ENCODE peak calls at places on chromosome 20, in six cellular contexts. C is fibroblast of pulmonary artery; U is fibroblast of the aortic adventitia; E is natural killer cell; Z is activated CD8-positive, alpha-beta T cell treated with anti-CD3 and anti-CD28 coated beads for 36 hours; S is foreskin fibroblast. Q is an unnamed sample.

GRCh38 chr20:668050-668449 is 7.6 kb downstream of the SCRT2 start:
- DNase-seq in C (no peak), U (no peak), E (no peak), Z (no peak), S (no peak), Q (no peak)

GRCh38 chr20:4192378-4193048 is 177.2 kb upstream of the RNF24 start:
- DNase-seq in C (peak; percentile 79), U (peak; percentile 21), E (no peak), Z (no peak), S (peak; percentile 23), Q (no peak)

GRCh38 chr20:23826541-23827018 is at the start of gene CST2:
- DNase-seq in C (no peak), U (no peak), E (no peak), Z (no peak), S (peak; percentile 33), Q (no peak)

GRCh38 chr20:47438464-47439381 is 63.0 kb upstream of the NCOA3 start:
- DNase-seq in C (no peak), U (no peak), E (no peak), Z (peak; percentile 13), S (no peak), Q (peak; percentile 59)

GRCh38 chr20:20037960-20038359 is 14.3 kb downstream of the CRNKL1 start:
- DNase-seq in C (peak; percentile 64), U (peak; percentile 51), E (no peak), Z (no peak), S (no peak), Q (no peak)

GRCh38 chr20:5825136-5825719 is 75.0 kb downstream of the SHLD1 start:
- DNase-seq in C (no peak), U (no peak), E (no peak), Z (no peak), S (no peak), Q (no peak)

GRCh38 chr20:39986231-39986904 is 702.7 kb downstream of the MAFB start:
- DNase-seq in C (peak; percentile 12), U (peak; percentile 45), E (no peak), Z (no peak), S (peak; percentile 83), Q (no peak)

GRCh38 chr20:63572788-63573738 is 976 bp downstream of the HELZ2 start:
- DNase-seq in C (no peak), U (no peak), E (no peak), Z (no peak), S (peak; percentile 21), Q (no peak)

GRCh38 chr20:39264506-39265172 is 302.5 kb downstream of the DHX35 start:
- DNase-seq in C (peak; percentile 79), U (peak; percentile 77), E (no peak), Z (peak; percentile 58), S (peak; percentile 77), Q (no peak)

GRCh38 chr20:55774628-55775027 is 230.7 kb downstream of the CBLN4 start:
- DNase-seq in C (no peak), U (no peak), E (no peak), Z (no peak), S (no peak), Q (no peak)

GRCh38 chr20:709421-709820 is 33.8 kb upstream of the SCRT2 start:
- DNase-seq in C (peak; percentile 10), U (no peak), E (no peak), Z (no peak), S (peak; percentile 50), Q (no peak)

GRCh38 chr20:23120936-23121765 is 35.0 kb upstream of the CD93 start:
- DNase-seq in C (no peak), U (no peak), E (no peak), Z (no peak), S (no peak), Q (no peak)

GRCh38 chr20:31496761-31497295 is 17.4 kb upstream of the HM13 start:
- DNase-seq in C (peak; percentile 52), U (peak; percentile 74), E (no peak), Z (no peak), S (peak; percentile 19), Q (no peak)

GRCh38 chr20:40016884-40017283 is 672.2 kb downstream of the MAFB start:
- DNase-seq in C (no peak), U (no peak), E (no peak), Z (no peak), S (no peak), Q (no peak)

GRCh38 chr20:47330071-47330470 is 26.4 kb downstream of the ZMYND8 start:
- DNase-seq in C (no peak), U (no peak), E (no peak), Z (no peak), S (no peak), Q (no peak)

GRCh38 chr20:24405810-24406209 is 63.6 kb upstream of the SYNDIG1 start:
- DNase-seq in C (no peak), U (no peak), E (no peak), Z (no peak), S (no peak), Q (no peak)

GRCh38 chr20:38217791-38218565 is 42.6 kb downstream of the KIAA1755 start:
- DNase-seq in C (peak; percentile 85), U (peak; percentile 96), E (no peak), Z (no peak), S (peak; percentile 98), Q (no peak)

GRCh38 chr20:47681977-47682812 is 103.1 kb downstream of the SULF2 start:
- DNase-seq in C (peak; percentile 88), U (peak; percentile 66), E (no peak), Z (no peak), S (peak; percentile 49), Q (no peak)

GRCh38 chr20:62734336-62734735 is 25.7 kb downstream of the NTSR1 start:
- DNase-seq in C (no peak), U (no peak), E (no peak), Z (no peak), S (no peak), Q (peak; percentile 56)

GRCh38 chr20:32457476-32457986 is 99.4 kb downstream of the ASXL1 start:
- DNase-seq in C (peak; percentile 59), U (peak; percentile 45), E (no peak), Z (no peak), S (peak; percentile 92), Q (peak; percentile 31)

GRCh38 chr20:54668271-54669053 is 193.1 kb downstream of the DOK5 start:
- DNase-seq in C (peak; percentile 42), U (peak; percentile 34), E (no peak), Z (peak; percentile 39), S (peak; percentile 45), Q (no peak)

GRCh38 chr20:47785900-47786762 is 850 bp upstream of the SULF2 start:
- DNase-seq in C (peak; percentile 87), U (peak; percentile 76), E (no peak), Z (peak; percentile 45), S (peak; percentile 88), Q (peak; percentile 53)

GRCh38 chr20:3925899-3926638 is 36.9 kb downstream of the PANK2 start:
- DNase-seq in C (no peak), U (no peak), E (no peak), Z (no peak), S (peak; percentile 17), Q (no peak)

GRCh38 chr20:1935696-1936366 is 40.6 kb downstream of the SIRPA start:
- DNase-seq in C (peak; percentile 38), U (no peak), E (no peak), Z (no peak), S (no peak), Q (no peak)

GRCh38 chr20:46361386-46361785 is 45.0 kb downstream of the ELMO2 start:
- DNase-seq in C (no peak), U (no peak), E (no peak), Z (peak; percentile 48), S (no peak), Q (peak; percentile 32)

GRCh38 chr20:59818911-59819310 is 114.5 kb downstream of the SYCP2 start:
- DNase-seq in C (no peak), U (no peak), E (no peak), Z (no peak), S (no peak), Q (no peak)

GRCh38 chr20:32359633-32360332 is 1.7 kb downstream of the ASXL1 start:
- DNase-seq in C (peak; percentile 50), U (peak; percentile 40), E (no peak), Z (peak; percentile 37), S (peak; percentile 37), Q (no peak)

GRCh38 chr20:63100401-63100925 is 93.7 kb upstream of the BHLHE23 start:
- DNase-seq in C (no peak), U (no peak), E (no peak), Z (no peak), S (no peak), Q (peak; percentile 13)

GRCh38 chr20:53981130-53981529 is 89.3 kb downstream of the BCAS1 start:
- DNase-seq in C (no peak), U (no peak), E (no peak), Z (no peak), S (no peak), Q (no peak)

GRCh38 chr20:13428684-13429083 is 207.6 kb downstream of the ISM1 start:
- DNase-seq in C (no peak), U (no peak), E (no peak), Z (no peak), S (no peak), Q (no peak)

GRCh38 chr20:13424174-13424833 is 203.2 kb downstream of the ISM1 start:
- DNase-seq in C (no peak), U (no peak), E (no peak), Z (no peak), S (no peak), Q (no peak)

GRCh38 chr20:13423472-13424173 is 202.5 kb downstream of the ISM1 start:
- DNase-seq in C (no peak), U (no peak), E (no peak), Z (no peak), S (no peak), Q (no peak)

GRCh38 chr20:13425401-13425800 is 204.3 kb downstream of the ISM1 start:
- DNase-seq in C (no peak), U (no peak), E (no peak), Z (no peak), S (no peak), Q (no peak)

GRCh38 chr20:13426870-13427269 is 205.8 kb downstream of the ISM1 start:
- DNase-seq in C (no peak), U (no peak), E (no peak), Z (no peak), S (no peak), Q (no peak)
- TF ChIP-seq CTCF in C (no peak), U (no peak), E (no peak), Z (no peak), S (no peak), Q (no peak)

DNA sequence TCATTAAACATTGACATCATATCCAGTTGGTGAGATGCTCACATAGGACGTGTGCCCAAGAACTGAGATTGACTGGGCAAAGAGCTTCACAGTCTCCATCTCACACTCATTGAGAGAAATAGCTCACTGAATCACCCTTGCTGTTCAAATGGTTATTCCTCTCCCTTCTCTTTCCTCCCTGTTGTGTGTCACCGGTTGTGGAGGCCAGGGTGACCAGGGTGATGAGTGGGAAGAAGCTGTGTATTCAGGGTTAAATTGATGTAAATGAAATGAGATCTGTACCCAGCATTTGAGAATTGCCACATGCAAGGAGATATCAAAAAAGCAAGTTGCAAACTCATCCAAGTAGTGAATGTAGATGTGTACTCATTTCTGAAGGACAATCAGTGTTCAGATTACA is 36.6 kb upstream of the VAPB start:
- DNase-seq in C (no peak), U (no peak), E (no peak), Z (peak; percentile 19), S (no peak), Q (no peak)
- TF ChIP-seq CTCF in C (no peak), U (no peak), E (no peak), Z (no peak), S (no peak), Q (no peak)

GRCh38 chr20:8953300-8953699 is 115.6 kb upstream of the PLCB4 start:
- DNase-seq in C (no peak), U (no peak), E (no peak), Z (no peak), S (no peak), Q (no peak)
- TF ChIP-seq CTCF in C (no peak), U (no peak), E (no peak), Z (no peak), S (no peak), Q (no peak)

GRCh38 chr20:49526056-49526455 is 41.9 kb downstream of the PTGIS start:
- DNase-seq in C (no peak), U (no peak), E (no peak), Z (no peak), S (no peak), Q (no peak)
- TF ChIP-seq CTCF in C (no peak), U (no peak), E (no peak), Z (no peak), S (no peak), Q (no peak)

Q was measured in CD14-positive monocyte.